ENCODE peak calls at places on chromosome 3, in eight cellular contexts. C is HCT116, J is A549, K is GM23338, O is HL-60, X is Panc1, F is HepG2, V is GM12878. P is an unnamed sample.

GRCh38 chr3:51718547-51719412 is 11.9 kb downstream of the GRM2 start:
- DNase-seq in C (peak), J (peak), K (peak), O (peak), X (peak), F (peak), V (peak), P (peak)

GRCh38 chr3:114590309-114591047 is 296.6 kb downstream of the TIGIT start:
- DNase-seq in C (no peak), J (no peak), K (no peak), O (no peak), X (no peak), F (no peak), V (no peak), P (no peak)

GRCh38 chr3:55339390-55339789 is 147.7 kb downstream of the WNT5A start:
- DNase-seq in C (no peak), J (no peak), K (no peak), O (no peak), X (no peak), F (no peak), V (no peak), P (no peak)

GRCh38 chr3:45690331-45691035 is 1.3 kb downstream of the SACM1L start:
- DNase-seq in C (no peak), J (no peak), K (no peak), O (peak), X (no peak), F (no peak), V (no peak), P (peak)

GRCh38 chr3:29484633-29485032 is 203.8 kb downstream of the RBMS3 start:
- DNase-seq in C (no peak), J (no peak), K (no peak), O (no peak), X (no peak), F (no peak), V (no peak), P (no peak)

GRCh38 chr3:126039870-126040269 is 44.1 kb downstream of the SLC41A3 start:
- DNase-seq in C (no peak), J (no peak), K (no peak), O (no peak), X (no peak), F (no peak), V (no peak), P (no peak)

GRCh38 chr3:134449951-134450350 is 35.8 kb downstream of the ANAPC13 start:
- DNase-seq in C (no peak), J (no peak), K (no peak), O (no peak), X (no peak), F (no peak), V (no peak), P (no peak)

GRCh38 chr3:30673425-30674341 is 67.3 kb downstream of the TGFBR2 start:
- DNase-seq in C (no peak), J (no peak), K (no peak), O (no peak), X (no peak), F (no peak), V (no peak), P (no peak)

GRCh38 chr3:136728434-136728833 is 23.7 kb downstream of the STAG1 start:
- DNase-seq in C (no peak), J (no peak), K (no peak), O (no peak), X (no peak), F (no peak), V (no peak), P (no peak)

GRCh38 chr3:101851833-101852232 is 2.5 kb downstream of the NFKBIZ start:
- DNase-seq in C (no peak), J (no peak), K (no peak), O (no peak), X (no peak), F (no peak), V (no peak), P (no peak)

GRCh38 chr3:64365877-64366276 is 140.6 kb upstream of the PRICKLE2 start:
- DNase-seq in C (no peak), J (no peak), K (no peak), O (no peak), X (no peak), F (no peak), V (no peak), P (no peak)

GRCh38 chr3:24315991-24316390 is 178.7 kb downstream of the THRB start:
- DNase-seq in C (no peak), J (no peak), K (no peak), O (no peak), X (no peak), F (no peak), V (no peak), P (no peak)

GRCh38 chr3:51538115-51538458 is 432 bp upstream of the RAD54L2 start:
- DNase-seq in C (no peak), J (peak), K (peak), O (no peak), X (no peak), F (no peak), V (no peak), P (no peak)

GRCh38 chr3:29585368-29585767 is 304.5 kb downstream of the RBMS3 start:
- DNase-seq in C (no peak), J (no peak), K (no peak), O (no peak), X (no peak), F (no peak), V (no peak), P (no peak)

GRCh38 chr3:72123908-72124441 is 339.0 kb upstream of the PROK2 start:
- DNase-seq in C (peak), J (peak), K (no peak), O (no peak), X (peak), F (peak), V (peak), P (peak)

GRCh38 chr3:18066899-18067582 is 324.6 kb upstream of the TBC1D5 start:
- DNase-seq in C (no peak), J (no peak), K (no peak), O (no peak), X (no peak), F (no peak), V (no peak), P (no peak)

GRCh38 chr3:49461443-49462171 is 8.5 kb upstream of the DAG1 start:
- DNase-seq in C (no peak), J (no peak), K (peak), O (no peak), X (no peak), F (no peak), V (no peak), P (peak)

GRCh38 chr3:116302087-116302747 is 143.1 kb downstream of the LSAMP start:
- DNase-seq in C (no peak), J (no peak), K (no peak), O (no peak), X (no peak), F (no peak), V (no peak), P (no peak)

GRCh38 chr3:123640311-123641083 is 55.6 kb upstream of the HACD2 start:
- DNase-seq in C (no peak), J (no peak), K (no peak), O (no peak), X (no peak), F (no peak), V (no peak), P (no peak)

GRCh38 chr3:48137425-48137999 is 50.7 kb downstream of the CDC25A start:
- DNase-seq in C (no peak), J (no peak), K (no peak), O (no peak), X (no peak), F (no peak), V (no peak), P (no peak)

GRCh38 chr3:55364426-55364825 is 122.7 kb downstream of the WNT5A start:
- DNase-seq in C (no peak), J (no peak), K (no peak), O (no peak), X (no peak), F (no peak), V (no peak), P (no peak)

GRCh38 chr3:155065537-155065936 is 14.6 kb upstream of the MME start:
- DNase-seq in C (no peak), J (no peak), K (no peak), O (no peak), X (peak), F (no peak), V (no peak), P (peak)

GRCh38 chr3:102332205-102332604 is 102.6 kb upstream of the ZPLD1 start:
- DNase-seq in C (no peak), J (no peak), K (no peak), O (no peak), X (no peak), F (no peak), V (no peak), P (no peak)

GRCh38 chr3:188925376-188925775 is 246.4 kb upstream of the TPRG1 start:
- DNase-seq in C (no peak), J (no peak), K (no peak), O (no peak), X (no peak), F (no peak), V (no peak), P (no peak)

GRCh38 chr3:101950510-101950909 is 101.2 kb downstream of the NFKBIZ start:
- DNase-seq in C (no peak), J (no peak), K (no peak), O (no peak), X (no peak), F (no peak), V (peak), P (no peak)

GRCh38 chr3:159856496-159857098 is 132.0 kb upstream of the IL12A start:
- DNase-seq in C (no peak), J (no peak), K (no peak), O (no peak), X (no peak), F (no peak), V (no peak), P (no peak)

GRCh38 chr3:127166501-127167065 is 26.3 kb upstream of the PRR23E start:
- DNase-seq in C (no peak), J (no peak), K (no peak), O (no peak), X (no peak), F (no peak), V (no peak), P (no peak)

DNA sequence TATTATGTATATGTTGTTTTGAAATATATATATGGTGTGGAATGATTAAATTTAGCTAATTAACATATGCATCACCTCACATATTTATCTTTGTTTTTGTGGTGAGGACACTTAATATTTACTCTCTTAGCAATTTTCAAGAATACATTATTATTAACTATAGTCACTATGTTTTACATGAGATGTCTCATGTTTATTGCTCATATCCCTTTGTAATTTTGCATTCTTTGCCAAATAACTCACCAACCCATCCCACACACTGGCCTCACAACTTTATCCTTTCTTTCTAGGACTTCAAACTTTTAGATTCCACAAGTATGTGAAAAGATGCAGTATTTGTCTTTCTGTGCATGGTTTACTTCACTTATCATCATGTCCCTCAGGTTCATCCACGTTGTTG is 950.2 kb upstream of the CADM2 start:
- DNase-seq in C (no peak), J (no peak), K (no peak), O (no peak), X (no peak), F (no peak), V (no peak), P (no peak)
- TF ChIP-seq REST in C (no peak), J (no peak), K (no peak), O (no peak), X (no peak), F (no peak), V (no peak), P (no peak)

GRCh38 chr3:177620073-177620472 is 422.8 kb upstream of the TBL1XR1 start:
- DNase-seq in C (no peak), J (no peak), K (no peak), O (no peak), X (no peak), F (no peak), V (no peak), P (peak)

GRCh38 chr3:177624523-177625495 is 427.5 kb upstream of the TBL1XR1 start:
- DNase-seq in C (no peak), J (no peak), K (no peak), O (no peak), X (no peak), F (peak), V (no peak), P (no peak)

GRCh38 chr3:177622982-177623617 is 425.8 kb upstream of the TBL1XR1 start:
- DNase-seq in C (no peak), J (no peak), K (no peak), O (no peak), X (no peak), F (no peak), V (no peak), P (no peak)

GRCh38 chr3:177618873-177619771 is 421.8 kb upstream of the TBL1XR1 start:
- DNase-seq in C (no peak), J (no peak), K (no peak), O (no peak), X (no peak), F (no peak), V (no peak), P (no peak)

DNA sequence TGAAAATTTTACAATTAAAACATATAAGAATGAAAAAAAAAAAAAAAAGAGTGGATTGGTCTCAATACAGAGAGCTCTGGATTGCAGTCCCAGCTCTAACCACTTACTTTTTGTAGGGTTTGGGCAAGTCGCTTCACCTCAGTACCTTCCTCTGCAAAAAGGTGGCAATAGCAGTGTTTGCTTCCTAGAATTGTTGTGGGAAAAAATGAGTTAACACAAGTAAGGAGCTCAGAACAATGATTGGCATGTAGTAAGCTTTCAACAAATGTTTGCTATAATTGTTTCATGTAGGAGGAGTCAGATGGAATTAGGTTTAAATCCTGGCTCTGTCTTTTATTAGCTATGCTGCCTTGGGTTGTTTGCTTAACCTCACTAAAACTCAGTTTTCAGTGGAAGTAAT is 425.2 kb upstream of the TBL1XR1 start:
- DNase-seq in C (no peak), J (no peak), K (peak), O (no peak), X (no peak), F (no peak), V (no peak), P (no peak)
- TF ChIP-seq REST in C (no peak), J (no peak), K (no peak), O (no peak), X (no peak), F (no peak), V (no peak), P (no peak)

GRCh38 chr3:171804618-171805389 is 5.5 kb downstream of the PLD1 start:
- DNase-seq in C (no peak), J (no peak), K (no peak), O (no peak), X (no peak), F (no peak), V (no peak), P (no peak)

GRCh38 chr3:171805687-171806086 is 4.6 kb downstream of the PLD1 start:
- DNase-seq in C (no peak), J (no peak), K (no peak), O (no peak), X (no peak), F (no peak), V (no peak), P (no peak)

GRCh38 chr3:171807129-171807675 is 3.1 kb downstream of the PLD1 start:
- DNase-seq in C (no peak), J (no peak), K (no peak), O (no peak), X (no peak), F (no peak), V (no peak), P (no peak)

GRCh38 chr3:171807806-171808205 is 2.5 kb downstream of the PLD1 start:
- DNase-seq in C (no peak), J (no peak), K (no peak), O (no peak), X (no peak), F (peak), V (no peak), P (no peak)

DNA sequence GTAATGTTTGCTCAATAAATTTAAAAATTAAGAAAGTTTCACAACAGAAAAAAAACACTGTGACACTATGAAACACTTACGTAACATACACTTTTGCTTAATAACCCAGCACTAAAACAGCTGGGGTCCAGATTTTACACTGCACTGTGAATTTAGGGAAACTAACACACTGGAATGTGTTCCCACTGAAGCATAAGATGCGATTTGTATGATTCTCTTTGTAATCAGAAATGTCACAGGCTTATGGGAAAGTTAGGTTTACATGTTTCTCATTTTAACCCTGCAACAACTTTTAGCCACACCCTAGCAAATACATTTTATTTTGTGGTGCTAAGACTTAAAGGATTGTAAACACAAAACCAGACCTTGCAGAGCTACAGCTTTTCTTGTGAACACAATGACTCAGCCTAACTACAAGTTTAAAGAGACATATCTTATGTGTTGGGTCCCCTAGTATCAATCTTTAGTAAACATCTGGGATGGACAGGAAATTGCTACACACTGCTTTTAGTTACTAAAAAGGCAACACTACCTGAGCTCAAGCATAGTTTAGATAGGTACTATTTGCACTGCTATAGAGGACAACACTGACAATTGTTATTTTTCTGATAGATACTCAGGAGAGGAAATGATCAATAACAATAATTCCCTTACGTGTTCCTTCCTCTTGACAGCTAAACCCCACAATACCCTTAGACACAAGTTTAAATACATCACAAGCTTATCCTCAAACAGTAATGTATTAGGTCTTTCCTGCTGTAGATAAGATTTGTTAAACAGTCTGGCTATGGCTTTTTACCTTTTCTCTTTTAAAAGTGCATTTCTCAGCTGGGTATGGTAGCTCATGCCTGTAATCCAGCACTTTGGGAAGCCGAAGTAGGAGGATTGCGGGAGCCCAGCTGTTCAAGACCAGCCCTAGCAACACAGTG is 3.8 kb downstream of the PLD1 start:
- DNase-seq in C (no peak), J (peak), K (no peak), O (no peak), X (peak), F (peak), V (no peak), P (peak)
- TF ChIP-seq REST in C (no peak), J (no peak), K (no peak), O (no peak), X (no peak), F (peak), V (no peak), P (no peak)

GRCh38 chr3:19103510-19103909 is 44.8 kb upstream of the KCNH8 start:
- DNase-seq in C (no peak), J (no peak), K (no peak), O (no peak), X (no peak), F (no peak), V (no peak), P (no peak)
- TF ChIP-seq REST in C (no peak), J (no peak), K (no peak), O (no peak), X (no peak), F (no peak), V (no peak), P (no peak)

GRCh38 chr3:169041677-169042171 is 621.8 kb downstream of the MECOM start:
- DNase-seq in C (peak), J (peak), K (peak), O (no peak), X (peak), F (peak), V (no peak), P (no peak)
- TF ChIP-seq REST in C (no peak), J (no peak), K (no peak), O (no peak), X (no peak), F (no peak), V (no peak), P (no peak)